ENCODE peak calls at places on chromosomes 5 and 9, in five cellular contexts. H is omental fat pad, C is BE2C, N is progenitor cell of endocrine pancreas, V is Peyer's patch. I is an unnamed sample.

GRCh38 chr9:19994296-19994695 is 205.5 kb upstream of the SLC24A2 start:
- DNase-seq in H (no peak), C (no peak), N (no peak), V (no peak), I (no peak)

GRCh38 chr9:10706788-10707187 is 94.0 kb upstream of the PTPRD start:
- DNase-seq in H (no peak), C (no peak), N (no peak), V (no peak), I (no peak)

GRCh38 chr9:112809351-112809848 is 58.8 kb downstream of the SNX30 start:
- DNase-seq in H (no peak), C (no peak), N (no peak), V (peak), I (no peak)

GRCh38 chr5:174736351-174736721 is 12.0 kb downstream of the MSX2 start:
- DNase-seq in H (no peak), C (no peak), N (no peak), V (no peak), I (no peak)

GRCh38 chr9:27310582-27310981 is 13.6 kb upstream of the EQTN start:
- DNase-seq in H (no peak), C (no peak), N (no peak), V (no peak), I (no peak)

GRCh38 chr5:57887851-57888621 is 405.4 kb upstream of the ACTBL2 start:
- DNase-seq in H (no peak), C (peak), N (peak), V (no peak), I (no peak)

GRCh38 chr5:154110781-154111180 is 72.0 kb downstream of the MFAP3 start:
- DNase-seq in H (no peak), C (no peak), N (no peak), V (no peak), I (no peak)

GRCh38 chr5:51433052-51433710 is 49.9 kb downstream of the ISL1 start:
- DNase-seq in H (no peak), C (no peak), N (no peak), V (no peak), I (no peak)

GRCh38 chr9:98764351-98764750 is 32.0 kb downstream of the ANKS6 start:
- DNase-seq in H (no peak), C (no peak), N (no peak), V (no peak), I (no peak)

GRCh38 chr5:107425541-107426031 is 245.2 kb downstream of the EFNA5 start:
- DNase-seq in H (no peak), C (no peak), N (no peak), V (no peak), I (no peak)

GRCh38 chr5:142491679-142492078 is 166.9 kb upstream of the SPRY4 start:
- DNase-seq in H (no peak), C (no peak), N (no peak), V (no peak), I (no peak)

GRCh38 chr5:125597338-125597737 is 825.9 kb upstream of the GRAMD2B start:
- DNase-seq in H (no peak), C (no peak), N (no peak), V (no peak), I (no peak)

GRCh38 chr5:74865799-74866652 is at the start of gene FAM169A:
- DNase-seq in H (no peak), C (peak), N (peak), V (no peak), I (peak)

GRCh38 chr5:153237671-153238332 is 252.7 kb upstream of the GRIA1 start:
- DNase-seq in H (no peak), C (no peak), N (no peak), V (no peak), I (no peak)

GRCh38 chr9:114460513-114461225 is 44.6 kb downstream of the WHRN start:
- DNase-seq in H (no peak), C (no peak), N (no peak), V (no peak), I (no peak)

GRCh38 chr5:148972958-148973357 is 89.9 kb downstream of the SH3TC2 start:
- DNase-seq in H (no peak), C (peak), N (no peak), V (no peak), I (no peak)

DNA sequence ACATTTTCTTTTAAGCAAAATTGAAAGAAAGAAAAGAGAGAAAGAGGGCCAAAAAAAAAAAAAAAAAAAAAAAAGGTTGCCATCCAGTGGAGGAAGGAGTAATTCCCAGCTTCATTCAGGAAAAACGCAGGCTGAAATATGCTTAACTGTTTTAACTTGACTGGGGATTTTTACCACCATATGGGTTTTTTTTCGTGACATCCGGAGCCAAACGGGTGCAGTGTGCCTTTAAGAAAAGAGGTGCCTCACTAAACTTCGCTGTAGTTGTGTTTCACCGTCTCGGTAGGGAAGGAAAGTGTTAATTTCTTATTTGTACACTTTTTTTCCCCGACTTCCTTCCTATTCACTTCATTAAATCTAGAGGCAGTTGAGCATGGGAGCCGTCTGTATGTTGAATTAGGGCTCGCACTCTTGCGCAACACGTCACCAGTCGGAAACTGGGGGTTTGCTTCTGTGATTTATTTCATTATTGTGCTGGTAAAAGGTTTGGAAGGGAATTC is 143.0 kb downstream of the SMARCA2 start:
- DNase-seq in H (peak), C (no peak), N (no peak), V (peak), I (peak)
- TF ChIP-seq CTCF in H (no peak), C (no peak), N (peak), V (no peak), I (no peak)

DNA sequence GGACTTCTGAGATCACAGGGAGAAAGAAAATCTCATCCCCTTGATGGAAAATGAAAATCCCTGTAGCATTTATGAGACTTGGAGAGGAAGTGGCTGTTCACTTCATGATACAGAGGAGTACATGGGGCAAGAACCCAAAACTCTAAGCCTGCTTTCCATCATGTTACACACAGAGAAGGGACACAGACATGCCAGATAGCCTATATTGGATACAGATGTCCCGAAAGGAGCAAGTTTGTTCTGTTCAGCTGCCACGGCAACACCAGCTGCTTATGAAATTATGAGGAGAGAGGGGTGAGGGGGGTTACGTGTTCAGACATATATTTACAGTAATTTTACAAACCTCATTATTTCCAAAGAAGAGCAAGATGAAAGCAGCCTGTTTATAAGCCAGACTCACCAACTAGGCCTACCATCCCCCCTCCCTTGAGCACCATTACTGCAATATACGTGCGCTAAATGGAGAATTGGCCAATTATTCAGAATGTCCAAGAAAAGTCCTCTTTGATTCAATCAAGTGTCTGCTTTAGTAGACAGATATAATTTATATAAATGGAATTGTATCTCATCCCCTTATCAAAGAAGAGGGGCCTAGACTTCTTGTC is 219.9 kb downstream of the MARCHF11 start:
- DNase-seq in H (no peak), C (peak), N (no peak), V (no peak), I (no peak)
- TF ChIP-seq CTCF in H (no peak), C (no peak), N (no peak), V (no peak), I (no peak)

DNA sequence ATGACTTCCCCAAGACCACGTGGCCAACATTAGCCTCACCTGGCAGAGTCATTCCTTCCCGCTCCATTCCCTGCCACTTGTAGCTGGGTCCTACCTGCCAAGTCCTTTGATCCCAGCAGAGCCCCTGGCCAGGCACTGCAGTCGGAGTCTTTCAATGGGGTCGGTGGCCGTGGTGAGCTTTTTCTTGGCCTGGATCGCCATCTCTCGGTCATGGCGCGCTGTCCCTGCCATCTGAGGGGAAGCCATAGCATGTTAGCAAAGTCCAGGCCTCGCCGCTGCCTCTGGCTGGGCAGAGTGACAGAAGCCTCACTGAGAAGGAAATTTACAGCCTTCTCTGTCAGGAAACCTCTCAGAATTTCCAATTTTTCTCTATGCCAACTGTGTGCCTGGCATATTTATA is 17.5 kb downstream of the CAPSL start:
- DNase-seq in H (no peak), C (no peak), N (peak), V (no peak), I (no peak)
- TF ChIP-seq CTCF in H (no peak), C (no peak), N (peak), V (no peak), I (no peak)

GRCh38 chr5:56818409-56819026 is 3.2 kb downstream of the MAP3K1 start:
- DNase-seq in H (no peak), C (no peak), N (no peak), V (no peak), I (no peak)
- TF ChIP-seq CTCF in H (no peak), C (peak), N (peak), V (peak), I (no peak)

GRCh38 chr5:145233461-145233860 is 601.7 kb downstream of the PRELID2 start:
- DNase-seq in H (no peak), C (no peak), N (no peak), V (no peak), I (no peak)

GRCh38 chr5:145243016-145243415 is 592.1 kb downstream of the PRELID2 start:
- DNase-seq in H (no peak), C (no peak), N (no peak), V (no peak), I (no peak)

GRCh38 chr5:145236127-145236526 is 599.0 kb downstream of the PRELID2 start:
- DNase-seq in H (no peak), C (no peak), N (no peak), V (no peak), I (no peak)

GRCh38 chr5:145236966-145237365 is 598.2 kb downstream of the PRELID2 start:
- DNase-seq in H (no peak), C (no peak), N (no peak), V (no peak), I (no peak)

GRCh38 chr5:145237843-145238242 is 597.3 kb downstream of the PRELID2 start:
- DNase-seq in H (no peak), C (peak), N (peak), V (no peak), I (peak)
- TF ChIP-seq CTCF in H (no peak), C (peak), N (peak), V (peak), I (peak)